ENCODE peak calls at places on chromosomes 12 and 14, in ten cellular contexts. D is AG04450, C is esophagus squamous epithelium, H is prostate gland, O is cardiac muscle cell, U is lower lobe of right lung, K is fibroblast of lung, G is neural progenitor cell, N is lung, M is heart left ventricle. X is an unnamed sample.

GRCh38 chr12:4220489-4220888 is 53.1 kb upstream of the CCND2 start:
- DNase-seq in U (no peak), N (no peak), K (no peak), O (no peak), G (no peak), D (no peak), H (no peak), M (no peak), C (no peak), X (no peak)

GRCh38 chr12:67917811-67918210 is 71.4 kb upstream of the IFNG-AS1 start:
- DNase-seq in C (no peak), K (no peak), H (no peak), M (no peak), O (no peak), U (no peak), G (no peak), N (no peak), D (no peak), X (no peak)

GRCh38 chr12:26123482-26123980 is 1.3 kb downstream of the BHLHE41 start:
- DNase-seq in K (peak), O (peak), H (no peak), N (no peak), G (no peak), C (no peak), D (no peak), M (no peak), U (no peak), X (no peak)

GRCh38 chr12:69469854-69470188 is 367 bp upstream of the FRS2 start:
- DNase-seq in M (no peak), D (no peak), K (no peak), O (no peak), G (no peak), U (no peak), H (no peak), N (no peak), C (no peak), X (no peak)

GRCh38 chr14:22671622-22672021 is 27.5 kb upstream of the OR6J1 start:
- DNase-seq in M (no peak), G (no peak), H (no peak), U (no peak), D (no peak), N (no peak), K (no peak), O (no peak), C (no peak), X (no peak)

GRCh38 chr12:15574353-15574752 is 214.8 kb downstream of the EPS8 start:
- DNase-seq in H (no peak), M (no peak), G (no peak), D (no peak), C (no peak), U (no peak), O (no peak), K (no peak), N (no peak), X (no peak)

GRCh38 chr14:61965030-61965745 is 203.0 kb downstream of the SNAPC1 start:
- DNase-seq in U (no peak), O (peak), D (peak), K (peak), C (no peak), M (no peak), H (no peak), G (no peak), N (no peak), X (no peak)

GRCh38 chr14:61326847-61327246 is 5.5 kb downstream of the PRKCH start:
- DNase-seq in O (peak), H (peak), U (peak), K (no peak), N (peak), M (peak), D (no peak), C (no peak), G (no peak), X (peak)

GRCh38 chr12:65778268-65779090 is 45.8 kb upstream of the HMGA2 start:
- DNase-seq in D (no peak), U (no peak), O (peak), M (no peak), G (no peak), N (no peak), H (no peak), K (peak), C (no peak), X (no peak)

DNA sequence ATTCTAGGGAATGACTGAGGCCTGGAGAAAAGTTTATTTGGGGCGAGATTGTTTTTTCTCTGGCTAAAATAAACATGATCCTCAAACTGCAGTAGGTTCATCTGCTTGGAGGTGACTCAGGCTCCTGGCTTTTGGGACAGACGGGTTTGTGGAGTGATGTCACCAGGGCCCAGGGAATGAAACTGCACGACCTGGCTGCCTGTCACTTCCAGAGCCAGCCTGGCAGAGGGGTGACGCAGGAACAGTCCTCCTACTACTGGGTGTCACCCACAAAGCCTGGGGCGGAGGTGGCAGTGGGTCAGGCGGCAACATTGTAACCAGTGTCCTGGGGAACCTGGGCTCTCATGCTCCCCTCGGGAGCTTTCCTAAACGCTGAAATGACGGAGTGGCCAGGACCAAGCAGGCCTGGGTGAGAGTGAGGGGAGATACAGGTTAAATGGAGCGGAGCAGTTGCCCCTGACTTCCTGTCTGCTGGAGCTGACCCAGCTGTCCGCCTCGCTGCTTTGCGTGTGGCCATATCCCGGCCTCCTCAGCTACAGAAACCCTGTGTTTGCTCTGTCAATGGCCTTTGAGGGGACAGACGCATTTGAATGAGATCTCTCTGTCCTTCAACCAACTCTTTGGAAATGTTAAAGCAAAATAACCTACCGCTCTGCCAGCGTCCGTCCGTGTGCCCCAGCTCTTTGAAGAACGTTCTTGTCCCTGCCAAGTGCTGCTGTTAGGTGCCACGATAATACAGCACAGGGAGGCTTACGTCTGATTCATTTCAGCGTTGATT is 6.5 kb downstream of the HIP1R start:
- DNase-seq in K (peak), N (no peak), G (no peak), D (no peak), C (no peak), O (no peak), U (peak), M (no peak), H (no peak), X (no peak)
- H3K27ac ChIP-seq in K (no peak), N (peak), G (no peak), D (peak), C (peak), O (no peak), U (peak), M (peak), H (peak), X (peak)

DNA sequence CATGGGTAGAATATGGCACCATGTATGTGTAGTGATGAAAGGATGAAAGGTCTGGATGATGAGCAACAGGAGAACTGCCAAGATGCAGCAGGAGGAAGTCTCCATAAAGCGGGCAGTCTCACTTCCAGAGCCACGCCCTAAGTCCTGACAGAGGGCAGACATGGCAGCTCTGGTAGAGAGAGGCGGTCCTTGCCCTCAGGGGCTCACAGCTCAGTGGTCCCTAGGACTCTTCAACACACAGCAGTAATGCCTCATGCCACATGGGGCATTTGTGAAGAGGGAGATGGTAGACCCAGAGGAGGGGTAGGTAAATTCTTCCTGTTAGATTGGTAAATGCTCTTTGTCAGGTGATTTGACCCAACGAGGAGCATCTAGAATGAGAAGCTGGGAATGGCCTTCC is 1088.4 kb downstream of the BCL11B start:
- DNase-seq in U (no peak), H (no peak), D (no peak), C (no peak), N (no peak), O (no peak), M (no peak), G (no peak), K (no peak), X (no peak)
- H3K4me3 ChIP-seq in U (no peak), H (no peak), D (no peak), C (no peak), N (no peak), O (no peak), M (no peak), G (no peak), K (no peak), X (no peak)

GRCh38 chr12:92431146-92431545 is 271.6 kb upstream of the PLEKHG7 start:
- DNase-seq in U (no peak), O (no peak), C (no peak), D (no peak), K (no peak), N (no peak), G (peak), H (no peak), M (no peak), X (no peak)
- TF ChIP-seq CTCF in U (no peak), O (no peak), C (no peak), D (no peak), K (no peak), N (no peak), G (peak), H (no peak), M (no peak), X (no peak)

GRCh38 chr14:21024668-21025373 is at the start of gene NDRG2:
- DNase-seq in C (no peak), U (peak), M (peak), N (peak), O (peak), G (peak), D (no peak), H (peak), K (peak), X (peak)
- H3K27ac ChIP-seq in C (peak), U (peak), M (peak), N (peak), O (peak), G (no peak), D (no peak), H (peak), K (no peak), X (peak)

DNA sequence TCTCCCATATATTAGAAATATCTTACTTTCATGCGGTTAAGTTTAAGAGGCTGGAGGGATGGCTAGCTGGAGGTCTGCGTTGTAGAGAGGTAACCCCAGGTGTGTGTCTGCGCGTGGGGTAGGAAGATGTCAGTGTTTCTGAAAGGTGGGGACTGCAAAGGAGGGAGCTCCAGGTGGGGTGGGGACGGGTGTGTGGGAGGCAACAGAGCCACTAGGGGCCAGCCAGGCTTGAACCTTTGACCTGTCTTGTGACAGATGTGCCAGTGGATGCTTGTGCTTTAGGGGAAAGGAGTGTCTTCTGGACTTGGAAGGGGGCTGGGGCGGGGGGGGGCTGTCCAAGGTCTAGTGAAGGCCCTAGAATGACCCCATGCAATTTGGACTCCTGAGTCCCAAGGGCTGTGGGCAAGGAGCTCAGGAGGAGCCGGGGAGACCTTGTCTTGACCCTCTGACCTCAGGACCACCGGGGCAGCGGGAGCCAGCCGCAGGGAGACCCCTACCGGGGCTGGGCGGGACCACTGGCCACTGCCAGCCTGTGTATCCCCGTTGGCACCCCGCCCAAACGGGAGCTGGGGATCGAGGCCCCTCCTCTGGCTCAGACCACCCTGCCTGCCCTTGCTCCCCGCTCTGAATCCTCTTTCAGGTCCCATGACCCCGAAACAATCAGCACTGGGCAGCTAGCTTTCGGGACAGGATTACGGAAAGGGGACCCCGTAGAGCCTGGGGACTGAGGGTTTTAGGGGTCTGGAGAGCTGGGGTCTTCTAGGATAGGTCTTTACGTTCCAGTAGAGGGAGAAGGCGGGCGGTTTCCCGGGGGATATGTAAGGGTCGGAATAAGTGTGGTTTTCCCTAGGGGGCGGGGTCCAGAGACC is 1.1 kb downstream of the GLI1 start:
- DNase-seq in G (peak), U (no peak), M (no peak), H (no peak), C (no peak), K (no peak), N (no peak), O (no peak), D (no peak), X (no peak)
- H3K4me3 ChIP-seq in G (peak), U (peak), M (peak), H (peak), C (no peak), K (peak), N (no peak), O (peak), D (peak), X (peak)

GRCh38 chr14:96309907-96310330 is 53.2 kb downstream of the ATG2B start:
- DNase-seq in U (no peak), C (no peak), D (no peak), H (no peak), K (no peak), M (no peak), G (no peak), O (no peak), N (no peak), X (no peak)
- TF ChIP-seq CTCF in U (no peak), C (no peak), D (peak), H (no peak), K (no peak), M (no peak), G (no peak), O (no peak), N (no peak), X (no peak)

GRCh38 chr14:102183922-102184677 is 44.4 kb downstream of the WDR20 start:
- DNase-seq in C (no peak), D (no peak), N (no peak), O (no peak), K (no peak), G (peak), U (no peak), H (no peak), M (no peak), X (no peak)

GRCh38 chr14:102184678-102185040 is 45.0 kb downstream of the WDR20 start:
- DNase-seq in G (peak), C (no peak), D (no peak), N (no peak), M (no peak), O (no peak), K (peak), U (no peak), H (no peak), X (no peak)

GRCh38 chr14:102182190-102182589 is 42.5 kb downstream of the WDR20 start:
- DNase-seq in G (no peak), K (peak), N (no peak), H (no peak), M (no peak), C (no peak), D (no peak), U (no peak), O (peak), X (no peak)

GRCh38 chr14:102181187-102181586 is 41.5 kb downstream of the WDR20 start:
- DNase-seq in H (no peak), U (no peak), O (no peak), K (no peak), G (no peak), M (no peak), D (no peak), C (no peak), N (no peak), X (no peak)

DNA sequence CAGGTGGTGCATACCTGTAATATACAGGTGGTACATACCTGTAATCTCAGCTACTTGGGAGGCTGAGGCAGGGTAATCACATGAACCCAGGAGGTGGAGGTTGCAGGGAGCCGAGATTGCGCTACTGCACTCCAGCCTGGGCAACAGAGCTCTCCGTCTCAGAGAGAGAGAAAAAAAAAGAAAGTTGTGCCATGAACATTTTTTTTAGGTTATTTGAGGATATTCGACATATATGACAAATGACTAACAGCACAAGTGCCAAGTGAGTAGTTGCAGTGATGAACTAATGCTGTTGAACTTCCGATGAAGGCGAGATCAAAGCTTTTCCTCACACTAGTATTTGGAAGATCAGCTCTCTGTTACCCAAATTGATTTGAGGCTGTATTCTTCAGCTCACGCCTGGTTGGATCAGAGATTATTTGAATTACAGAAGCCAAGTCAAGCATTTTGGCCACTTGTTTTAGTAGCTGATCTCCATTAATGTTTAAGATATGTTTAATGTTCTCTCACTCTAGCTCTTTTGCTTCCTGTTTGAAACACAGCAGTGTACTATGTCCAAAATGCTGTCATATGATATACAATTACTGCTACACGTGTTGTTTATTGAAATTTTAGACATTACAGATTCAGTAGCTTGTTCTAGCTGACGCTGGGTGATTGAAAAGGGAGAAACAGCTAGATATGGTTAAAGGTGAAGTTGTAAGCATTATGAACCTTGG is 43.4 kb downstream of the WDR20 start:
- DNase-seq in N (no peak), O (peak), M (no peak), K (peak), G (no peak), C (no peak), D (no peak), U (no peak), H (no peak), X (no peak)
- H3K27ac ChIP-seq in N (no peak), O (no peak), M (no peak), K (no peak), G (no peak), C (no peak), D (no peak), U (no peak), H (no peak), X (no peak)

GRCh38 chr12:76532520-76532919 is 27.1 kb downstream of the OSBPL8 start:
- DNase-seq in O (no peak), D (no peak), K (no peak), G (no peak), C (no peak), N (no peak), M (no peak), H (no peak), U (no peak), X (no peak)
- H3K4me3 ChIP-seq in O (no peak), D (no peak), K (no peak), G (no peak), C (no peak), N (no peak), M (no peak), H (no peak), U (no peak), X (no peak)